ENCODE peak calls at places on chromosomes 5 and 9, in six cellular contexts. L, B, X, T, N and V are unnamed samples.

GRCh38 chr9:135391759-135392158 is 87.8 kb upstream of the PPP1R26 start:
- DNase-seq in B (no peak), T (no peak), L (no peak), N (no peak), X (no peak), V (no peak)

GRCh38 chr9:135081731-135082130 is 5.7 kb upstream of the OLFM1 start:
- DNase-seq in L (no peak), X (no peak), T (no peak), B (no peak), N (no peak), V (no peak)

GRCh38 chr9:37464426-37465248 is 613 bp downstream of the ZBTB5 start:
- DNase-seq in N (peak; percentile 93), T (peak; percentile 54), X (peak; percentile 67), B (peak; percentile 72), L (peak; percentile 89), V (peak; percentile 98)

GRCh38 chr9:114621975-114622609 is 11.0 kb downstream of the TMEM268 start:
- DNase-seq in N (no peak), X (no peak), T (no peak), L (peak; percentile 58), B (no peak), V (no peak)

GRCh38 chr9:136719212-136719880 is 7.0 kb downstream of the DIPK1B start:
- DNase-seq in L (peak; percentile 56), B (no peak), X (no peak), N (no peak), T (no peak), V (no peak)

GRCh38 chr5:143605403-143606005 is 202.0 kb upstream of the NR3C1 start:
- DNase-seq in L (no peak), N (no peak), T (no peak), X (no peak), B (no peak), V (no peak)

GRCh38 chr9:131815971-131816873 is 76.3 kb upstream of the RAPGEF1 start:
- DNase-seq in T (no peak), L (no peak), X (peak; percentile 68), N (no peak), B (no peak), V (peak; percentile 84)

GRCh38 chr9:16925426-16925825 is 55.0 kb upstream of the BNC2 start:
- DNase-seq in L (no peak), T (no peak), B (no peak), X (no peak), N (no peak), V (no peak)

GRCh38 chr5:96648023-96648422 is 14.2 kb upstream of the CAST start:
- DNase-seq in L (no peak), X (no peak), N (no peak), T (no peak), B (no peak), V (no peak)